ENCODE peak calls at places on chromosomes 16 and 17, in four cellular contexts. P is RCC 7860, N is mucosa of descending colon, C is NCI-H510A treated with DMSO at 0.1 percent for 48 hours. O is an unnamed sample.

GRCh38 chr17:69579961-69580677 is 165.6 kb downstream of the MAP2K6 start:
- DNase-seq in P (no peak), N (no peak), C (no peak), O (no peak)

GRCh38 chr17:76534831-76535732 is 2.4 kb downstream of the CYGB start:
- DNase-seq in P (no peak), N (no peak), C (no peak), O (no peak)

GRCh38 chr17:74840989-74841666 is 18.6 kb downstream of the GRIN2C start:
- DNase-seq in P (no peak), N (no peak), C (no peak), O (no peak)

GRCh38 chr17:57949649-57950048 is 5.6 kb downstream of the CUEDC1 start:
- DNase-seq in P (no peak), N (peak; percentile 47), C (no peak), O (no peak)

GRCh38 chr16:980595-980854 is 1.0 kb upstream of the SOX8 start:
- DNase-seq in P (no peak), N (no peak), C (no peak), O (no peak)

GRCh38 chr17:64694207-64694606 is 32.1 kb upstream of the SMURF2 start:
- DNase-seq in P (peak; percentile 90), N (peak; percentile 39), C (no peak), O (peak; percentile 87)

GRCh38 chr16:67872131-67872630 is 671 bp upstream of the EDC4 start:
- DNase-seq in P (no peak), N (no peak), C (no peak), O (no peak)

GRCh38 chr17:54903375-54903774 is 2.7 kb downstream of the TOM1L1 start:
- DNase-seq in P (peak; percentile 76), N (peak; percentile 45), C (no peak), O (peak; percentile 86)

GRCh38 chr17:54968954-54969400 is 412 bp downstream of the STXBP4 start:
- DNase-seq in P (no peak), N (no peak), C (no peak), O (no peak)

GRCh38 chr17:35973333-35974260 is 7.7 kb downstream of the CCL16 start:
- DNase-seq in P (no peak), N (no peak), C (no peak), O (no peak)

GRCh38 chr17:81058263-81058871 is 23.4 kb downstream of the BAIAP2 start:
- DNase-seq in P (no peak), N (no peak), C (no peak), O (no peak)

GRCh38 chr17:40522961-40523310 is 21.5 kb upstream of the TNS4 start:
- DNase-seq in P (no peak), N (no peak), C (no peak), O (no peak)

GRCh38 chr16:66324785-66325184 is 41.7 kb upstream of the CDH5 start:
- DNase-seq in P (no peak), N (peak; percentile 33), C (peak; percentile 38), O (no peak)

GRCh38 chr17:7421186-7421585 is 1.1 kb downstream of the SPEM1 start:
- DNase-seq in P (no peak), N (no peak), C (no peak), O (no peak)

GRCh38 chr16:65388592-65388991 is 266.7 kb upstream of the CDH11 start:
- DNase-seq in P (no peak), N (no peak), C (no peak), O (no peak)

GRCh38 chr17:30243002-30243401 is 7.5 kb upstream of the SLC6A4 start:
- DNase-seq in P (no peak), N (no peak), C (no peak), O (no peak)

GRCh38 chr17:12995896-12996295 is 21.9 kb downstream of the ELAC2 start:
- DNase-seq in P (no peak), N (no peak), C (no peak), O (no peak)

O was measured in stomach.